ENCODE peak calls at places on chromosomes 11 and 22, in five cellular contexts. K is HCEC 1CT, Q is foreskin fibroblast, W is brain microvascular endothelial cell, V is SK-N-DZ. X is an unnamed sample.

GRCh38 chr11:12540913-12541587 is 133.2 kb upstream of the TEAD1 start:
- DNase-seq in K (peak), Q (peak), W (peak), V (no peak), X (peak)

GRCh38 chr11:19577849-19578619 is 134.6 kb upstream of the NAV2 start:
- DNase-seq in K (peak), Q (peak), W (peak), V (peak), X (peak)

GRCh38 chr22:41405588-41405987 is 23.8 kb downstream of the TEF start:
- DNase-seq in K (no peak), Q (no peak), W (no peak), V (no peak), X (no peak)

GRCh38 chr22:39148024-39148726 is 4.3 kb downstream of the CBX7 start:
- DNase-seq in K (no peak), Q (no peak), W (no peak), V (no peak), X (no peak)

GRCh38 chr22:36467946-36468345 is 13.5 kb downstream of the TXN2 start:
- DNase-seq in K (peak), Q (peak), W (peak), V (no peak), X (peak)

GRCh38 chr11:57213282-57214086 is 23.6 kb downstream of the APLNR start:
- DNase-seq in K (peak), Q (peak), W (no peak), V (no peak), X (peak)

GRCh38 chr11:32385998-32386397 is 49.3 kb downstream of the WT1 start:
- DNase-seq in K (peak), Q (peak), W (peak), V (peak), X (peak)

GRCh38 chr11:43985386-43985752 is 42.9 kb downstream of the C11orf96 start:
- DNase-seq in K (no peak), Q (no peak), W (no peak), V (no peak), X (no peak)

GRCh38 chr11:288328-289144 is at the start of gene PGGHG:
- DNase-seq in K (peak), Q (peak), W (no peak), V (no peak), X (no peak)

GRCh38 chr11:125267548-125267947 is 103.0 kb downstream of the PKNOX2 start:
- DNase-seq in K (no peak), Q (no peak), W (no peak), V (no peak), X (no peak)

GRCh38 chr11:23540101-23540561 is 679.9 kb upstream of the CCDC179 start:
- DNase-seq in K (peak), Q (peak), W (peak), V (peak), X (peak)

GRCh38 chr22:39353346-39353745 is 3.6 kb downstream of the SYNGR1 start:
- DNase-seq in K (no peak), Q (no peak), W (no peak), V (no peak), X (no peak)

GRCh38 chr11:118245946-118246562 is 6.1 kb downstream of the MPZL3 start:
- DNase-seq in K (no peak), Q (no peak), W (no peak), V (no peak), X (no peak)

X was measured in astrocyte of the spinal cord.